ENCODE peak calls at places on chromosomes 12 and 14, in eight cellular contexts. R, K, O, A, W, Z, E and T are unnamed samples.

GRCh38 chr12:68623984-68624383 is 13.3 kb downstream of the RAP1B start:
- DNase-seq in O (no peak), K (no peak), W (no peak), Z (peak), R (no peak), E (no peak), A (no peak), T (peak)

GRCh38 chr14:30180219-30180618 is 252.6 kb upstream of the PRKD1 start:
- DNase-seq in A (no peak), K (peak), R (no peak), W (no peak), Z (peak), O (peak), E (no peak), T (no peak)

GRCh38 chr14:45650754-45651153 is 397.8 kb upstream of the MIS18BP1 start:
- DNase-seq in O (no peak), R (no peak), W (no peak), A (no peak), Z (no peak), K (no peak), E (no peak), T (peak)

GRCh38 chr14:80211143-80212024 is at the start of gene DIO2:
- DNase-seq in E (no peak), W (no peak), K (peak), O (no peak), A (no peak), R (peak), Z (peak), T (no peak)

GRCh38 chr12:93777249-93777648 is 100.1 kb downstream of the CRADD start:
- DNase-seq in K (no peak), W (no peak), O (no peak), Z (peak), E (no peak), A (no peak), R (no peak), T (peak)

GRCh38 chr12:27179399-27180214 is 64.5 kb upstream of the STK38L start:
- DNase-seq in W (peak), R (no peak), E (no peak), Z (peak), K (peak), A (no peak), O (peak), T (peak)

GRCh38 chr12:132428872-132429121 is 61.2 kb upstream of the FBRSL1 start:
- DNase-seq in E (no peak), R (no peak), K (peak), A (no peak), Z (no peak), O (no peak), W (no peak), T (no peak)

GRCh38 chr14:23439107-23439835 is 3.8 kb upstream of the MYH7 start:
- DNase-seq in K (no peak), A (no peak), E (no peak), O (no peak), Z (no peak), W (no peak), R (no peak), T (no peak)

GRCh38 chr12:19140381-19141236 is 11.1 kb downstream of the PLEKHA5 start:
- DNase-seq in A (no peak), K (no peak), O (no peak), W (no peak), Z (peak), R (no peak), E (no peak), T (no peak)

GRCh38 chr14:66351310-66351709 is 134.9 kb upstream of the CCDC196 start:
- DNase-seq in A (no peak), W (no peak), R (no peak), O (no peak), Z (no peak), K (no peak), E (no peak), T (no peak)

GRCh38 chr12:89862511-89863331 is 154.1 kb upstream of the ATP2B1 start:
- DNase-seq in O (no peak), Z (peak), R (no peak), K (no peak), A (no peak), E (no peak), W (peak), T (no peak)

GRCh38 chr14:71650187-71650586 is 282.0 kb upstream of the RGS6 start:
- DNase-seq in E (no peak), O (no peak), A (no peak), W (no peak), Z (no peak), K (no peak), R (no peak), T (no peak)

GRCh38 chr12:24955389-24955788 is 6.5 kb upstream of the BCAT1 start:
- DNase-seq in E (no peak), W (no peak), K (no peak), Z (no peak), A (no peak), R (no peak), O (no peak), T (no peak)

GRCh38 chr14:102873131-102873530 is 49.3 kb upstream of the AMN start:
- DNase-seq in E (no peak), O (no peak), W (no peak), K (no peak), R (no peak), A (no peak), Z (no peak), T (no peak)

GRCh38 chr12:90000721-90001120 is 292.1 kb upstream of the ATP2B1 start:
- DNase-seq in O (no peak), R (no peak), Z (no peak), A (no peak), E (no peak), W (no peak), K (no peak), T (no peak)

GRCh38 chr12:120902846-120903381 is 1.2 kb downstream of the SPPL3 start:
- DNase-seq in R (no peak), Z (no peak), K (peak), W (no peak), A (no peak), O (no peak), E (no peak), T (peak)

GRCh38 chr12:30756074-30756473 is 1.3 kb upstream of the CAPRIN2 start:
- DNase-seq in O (no peak), W (no peak), K (no peak), R (no peak), A (no peak), Z (no peak), E (no peak), T (no peak)

GRCh38 chr14:69769623-69770022 is 2.7 kb downstream of the SRSF5 start:
- DNase-seq in R (no peak), W (no peak), A (no peak), Z (no peak), K (no peak), O (no peak), E (no peak), T (no peak)

GRCh38 chr14:74401504-74402241 is 24.3 kb downstream of the SYNDIG1L start:
- DNase-seq in W (no peak), K (no peak), E (peak), R (peak), O (no peak), A (no peak), Z (no peak), T (no peak)

GRCh38 chr12:6084261-6084968 is 40.1 kb downstream of the VWF start:
- DNase-seq in W (no peak), E (no peak), Z (peak), K (peak), R (no peak), A (no peak), O (no peak), T (peak)

GRCh38 chr14:102120888-102121287 is 18.8 kb upstream of the WDR20 start:
- DNase-seq in R (no peak), K (no peak), E (no peak), O (no peak), Z (no peak), W (no peak), A (no peak), T (no peak)

GRCh38 chr14:89757313-89757939 is 197.1 kb downstream of the EFCAB11 start:
- DNase-seq in A (no peak), O (no peak), Z (no peak), K (no peak), W (no peak), E (no peak), R (no peak), T (no peak)

GRCh38 chr14:72401632-72402428 is 469.6 kb downstream of the RGS6 start:
- DNase-seq in K (no peak), Z (no peak), O (no peak), W (no peak), A (no peak), R (no peak), E (no peak), T (peak)

GRCh38 chr12:49092086-49092815 is 2.4 kb downstream of the DHH start:
- DNase-seq in O (no peak), A (no peak), Z (no peak), E (peak), K (no peak), R (peak), W (peak), T (peak)

GRCh38 chr12:52148541-52149181 is 43.2 kb downstream of the KRT80 start:
- DNase-seq in A (no peak), K (peak), E (no peak), Z (peak), W (no peak), O (no peak), R (peak), T (peak)